ENCODE peak calls at places on chromosome 22, in four cellular contexts. N is gastrocnemius medialis, U is coronary artery, E is fibroblast of the aortic adventitia. S is an unnamed sample.

GRCh38 chr22:33542153-33542552 is 378.1 kb downstream of the LARGE1 start:
- DNase-seq in N (peak), U (no peak), E (no peak), S (no peak)

GRCh38 chr22:33875316-33875715 is 45.0 kb downstream of the LARGE1 start:
- DNase-seq in N (peak), U (no peak), E (no peak), S (no peak)

GRCh38 chr22:50443202-50443601 is 31.6 kb downstream of the SBF1 start:
- DNase-seq in N (no peak), U (no peak), E (no peak), S (no peak)

GRCh38 chr22:33438273-33438672 is 380.1 kb upstream of the SYN3 start:
- DNase-seq in N (no peak), U (no peak), E (peak), S (peak)

GRCh38 chr22:22866381-22867111 is 21.1 kb upstream of the IGLL5 start:
- DNase-seq in N (no peak), U (no peak), E (peak), S (no peak)

GRCh38 chr22:44049369-44050231 is 25.5 kb downstream of the PARVB start:
- DNase-seq in N (peak), U (no peak), E (no peak), S (no peak)

GRCh38 chr22:30235687-30236170 is 10.8 kb downstream of the LIF start:
- DNase-seq in N (no peak), U (no peak), E (peak), S (no peak)

GRCh38 chr22:34588893-34589545 is 476.9 kb upstream of the ISX start:
- DNase-seq in N (no peak), U (no peak), E (no peak), S (no peak)

GRCh38 chr22:50530280-50530856 is 556 bp upstream of the TYMP start:
- DNase-seq in N (peak), U (peak), E (peak), S (no peak)

GRCh38 chr22:30196141-30196866 is 50.3 kb downstream of the LIF start:
- DNase-seq in N (peak), U (peak), E (peak), S (peak)

GRCh38 chr22:16824718-16825687 is at the start of gene XKR3:
- DNase-seq in N (no peak), U (no peak), E (peak), S (no peak)

GRCh38 chr22:36075230-36075629 is 46.6 kb upstream of the RBFOX2 start:
- DNase-seq in N (no peak), U (no peak), E (no peak), S (no peak)
- TF ChIP-seq CTCF in N (no peak), U (no peak), E (no peak), S (no peak)

GRCh38 chr22:19723990-19724827 is 870 bp downstream of the GP1BB start:
- DNase-seq in N (no peak), U (no peak), E (no peak), S (no peak)
- TF ChIP-seq CTCF in N (no peak), U (no peak), E (no peak), S (no peak)

GRCh38 chr22:24414523-24414922 is 12.9 kb upstream of the ADORA2A start:
- DNase-seq in N (no peak), U (no peak), E (no peak), S (no peak)

GRCh38 chr22:24412274-24412673 is 15.1 kb upstream of the ADORA2A start:
- DNase-seq in N (no peak), U (no peak), E (no peak), S (no peak)

GRCh38 chr22:24414984-24415945 is 12.1 kb upstream of the ADORA2A start:
- DNase-seq in N (no peak), U (no peak), E (no peak), S (no peak)

GRCh38 chr22:24413271-24413670 is 14.1 kb upstream of the ADORA2A start:
- DNase-seq in N (no peak), U (no peak), E (no peak), S (no peak)

DNA sequence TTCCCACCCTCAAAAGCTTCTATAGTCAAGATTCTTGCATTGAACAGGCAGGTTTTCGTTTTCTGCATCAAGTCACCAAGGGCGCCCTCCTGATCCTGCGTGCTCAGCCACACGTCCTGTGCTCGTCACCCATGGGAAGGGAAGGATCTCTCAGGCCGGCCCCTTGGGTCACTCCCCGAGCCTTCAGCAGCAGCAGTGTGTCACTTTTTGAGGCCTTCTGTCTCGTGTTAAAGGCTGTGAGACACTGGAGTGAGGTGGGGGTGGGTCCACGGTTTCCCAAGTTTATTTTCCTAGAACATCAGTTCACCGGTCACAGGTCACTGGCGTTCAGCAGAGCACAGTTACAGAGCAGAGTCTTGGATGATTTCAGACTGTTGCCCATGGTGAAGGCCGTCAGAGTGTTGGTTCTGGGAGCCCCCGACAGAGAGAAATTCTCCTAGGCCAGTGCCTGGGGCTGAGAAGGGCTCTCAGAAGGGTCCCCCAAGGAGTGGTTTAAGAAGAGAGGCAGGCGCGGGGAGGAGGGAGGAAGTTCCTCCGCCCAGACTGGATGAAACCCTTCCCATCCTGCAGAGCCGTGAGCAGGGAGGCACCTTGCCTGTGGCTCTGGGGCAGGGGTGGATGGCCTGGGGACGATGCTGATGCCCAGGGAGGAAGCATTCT is 13.5 kb upstream of the ADORA2A start:
- DNase-seq in N (no peak), U (no peak), E (no peak), S (no peak)
- TF ChIP-seq CTCF in N (no peak), U (no peak), E (no peak), S (no peak)

GRCh38 chr22:45554861-45555260 is 52.2 kb downstream of the FBLN1 start:
- DNase-seq in N (no peak), U (no peak), E (no peak), S (no peak)

GRCh38 chr22:45552017-45552411 is 49.3 kb downstream of the FBLN1 start:
- DNase-seq in N (no peak), U (no peak), E (no peak), S (no peak)

GRCh38 chr22:45553333-45554039 is 50.8 kb downstream of the FBLN1 start:
- DNase-seq in N (peak), U (peak), E (peak), S (peak)

GRCh38 chr22:45552580-45553332 is 50.1 kb downstream of the FBLN1 start:
- DNase-seq in N (no peak), U (no peak), E (peak), S (no peak)

DNA sequence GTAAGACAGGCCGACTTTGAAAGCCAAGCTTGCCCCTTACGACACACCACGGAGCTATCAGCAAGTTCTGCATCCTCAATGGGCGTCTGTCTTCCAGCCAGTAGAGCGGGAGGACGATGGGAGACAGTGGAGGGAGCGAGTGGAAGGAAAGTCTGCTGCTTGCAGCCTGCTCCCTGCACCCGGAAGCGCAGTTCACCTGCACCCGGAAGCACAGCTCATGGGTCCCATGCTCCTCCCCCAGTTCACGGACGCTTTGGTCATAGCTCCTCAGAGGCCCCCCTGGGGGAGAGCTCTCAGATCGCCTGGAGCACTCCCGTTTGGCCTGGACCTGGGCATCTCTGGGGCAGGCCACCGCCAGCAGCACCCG is 51.3 kb downstream of the FBLN1 start:
- DNase-seq in N (no peak), U (no peak), E (no peak), S (no peak)
- TF ChIP-seq CTCF in N (peak), U (no peak), E (no peak), S (no peak)

S was measured in mesothelial cell of epicardium.